ENCODE peak calls at places on chromosomes 2 and 18, in six cellular contexts. Q, C, E, S, T and J are unnamed samples. For H3K9me3, the result is how much of the 10 kb centered on the place peaks cover.

GRCh38 chr18:75210274-75211001 is at the start of gene TSHZ1:
- DNase-seq in Q (peak), C (no peak), E (peak), S (no peak), T (no peak), J (peak)

GRCh38 chr2:187573722-187574121 is 19.5 kb upstream of the TFPI start:
- DNase-seq in Q (no peak), C (no peak), E (no peak), S (no peak), T (no peak), J (no peak)

GRCh38 chr18:55034742-55035141 is 75.5 kb upstream of the CCDC68 start:
- DNase-seq in Q (no peak), C (no peak), E (no peak), S (no peak), T (no peak), J (no peak)

GRCh38 chr2:212381428-212382102 is 157.0 kb downstream of the ERBB4 start:
- DNase-seq in Q (no peak), C (no peak), E (no peak), S (no peak), T (no peak), J (no peak)

GRCh38 chr18:36830141-36830495 is 1.2 kb downstream of the KIAA1328 start:
- DNase-seq in Q (no peak), C (no peak), E (no peak), S (no peak), T (no peak), J (no peak)

GRCh38 chr2:214529021-214529420 is 118.2 kb downstream of the VWC2L start:
- DNase-seq in Q (no peak), C (no peak), E (no peak), S (no peak), T (no peak), J (no peak)

GRCh38 chr2:95374916-95375471 is 27.5 kb upstream of the FAHD2A start:
- DNase-seq in Q (peak), C (peak), E (peak), S (no peak), T (no peak), J (peak)

GRCh38 chr18:79738565-79739439 is 58.9 kb upstream of the KCNG2 start:
- DNase-seq in Q (peak), C (no peak), E (no peak), S (no peak), T (peak), J (no peak)

GRCh38 chr2:238459081-238459629 is 32.4 kb downstream of the ASB1 start:
- DNase-seq in Q (peak), C (no peak), E (peak), S (peak), T (peak), J (peak)

GRCh38 chr2:157182834-157183396 is 74.6 kb upstream of the GALNT5 start:
- DNase-seq in Q (peak), C (no peak), E (no peak), S (no peak), T (no peak), J (peak)

GRCh38 chr2:133602538-133602937 is 34.3 kb upstream of the NCKAP5 start:
- DNase-seq in Q (peak), C (no peak), E (no peak), S (no peak), T (no peak), J (peak)

DNA sequence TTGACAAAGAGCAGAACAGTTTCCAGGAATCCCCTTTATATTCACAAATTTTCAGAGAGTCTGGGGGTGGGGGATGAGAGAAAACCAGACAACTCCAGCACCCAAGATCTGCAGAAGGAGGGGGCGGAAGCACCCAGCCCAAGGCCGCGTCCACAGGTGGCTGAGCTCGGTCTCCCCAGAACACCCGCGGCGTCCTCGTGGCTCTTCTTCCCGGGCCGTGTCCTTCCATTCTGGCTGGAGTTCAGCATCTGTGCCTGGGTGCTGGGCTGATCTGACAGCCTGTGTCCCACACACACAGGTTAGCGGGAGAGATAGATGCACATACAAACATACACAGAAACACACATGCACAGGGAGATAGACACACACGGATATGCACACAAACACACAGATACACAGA is 455.8 kb upstream of the SALL3 start:
- DNase-seq in Q (no peak), C (no peak), E (no peak), S (no peak), T (no peak), J (no peak)
- H3K9me3 ChIP-seq in Q (under half), C (under half), E (under half), S (under half), T (under half), J (under half)

GRCh38 chr2:165471349-165471975 is 2.0 kb downstream of the CSRNP3 start:
- DNase-seq in Q (no peak), C (no peak), E (no peak), S (no peak), T (no peak), J (no peak)
- H3K4me3 ChIP-seq in Q (no peak), C (no peak), E (no peak), S (peak), T (no peak), J (no peak)

DNA sequence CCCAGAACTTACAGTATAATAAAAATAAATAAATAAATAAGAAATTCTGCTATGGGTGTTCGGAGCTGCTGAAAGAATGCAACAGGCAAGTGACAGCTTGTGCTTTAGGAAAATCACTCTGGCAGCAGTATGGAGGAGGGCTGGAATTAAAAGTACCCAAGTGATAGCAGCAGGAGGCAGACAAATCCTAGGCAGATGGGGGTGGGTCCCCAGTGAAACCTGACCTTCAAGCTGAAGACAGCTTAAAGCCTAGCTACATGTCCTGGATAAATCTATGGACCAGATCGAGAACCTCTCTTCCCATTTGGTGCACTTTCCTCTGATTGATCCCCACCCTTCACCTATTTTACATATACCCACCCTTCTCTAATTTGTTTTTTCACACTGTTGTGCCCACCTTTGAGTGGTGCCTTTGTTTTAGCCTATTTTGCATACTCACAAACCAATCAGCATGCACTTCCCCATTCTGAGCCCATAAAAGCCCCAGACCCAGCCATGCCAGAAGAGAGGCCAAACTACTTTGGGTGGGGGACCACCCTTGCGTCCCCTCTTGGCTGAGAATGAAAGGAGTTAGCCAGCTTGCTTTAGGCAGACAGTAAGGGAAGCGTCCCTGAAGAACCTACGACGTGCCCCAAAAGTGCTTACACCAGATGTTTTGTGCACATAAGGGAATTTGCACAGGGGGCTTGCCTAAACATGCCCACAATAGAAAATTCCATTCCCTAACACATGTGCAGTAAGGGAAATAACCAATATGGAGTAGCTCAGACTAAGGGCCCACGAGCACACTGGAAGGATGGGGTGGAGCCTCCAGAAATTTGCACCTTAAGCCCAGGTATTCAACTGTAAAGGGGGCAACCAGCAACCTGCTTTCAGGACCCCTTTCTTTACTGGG is 3.0 kb downstream of the METTL8 start:
- DNase-seq in Q (no peak), C (no peak), E (no peak), S (no peak), T (no peak), J (no peak)
- H3K9me3 ChIP-seq in Q (under half), C (under half), E (under half), S (under half), T (under half), J (under half)

GRCh38 chr2:218998414-218999002 is 5.3 kb upstream of the CRYBA2 start:
- DNase-seq in Q (no peak), C (no peak), E (no peak), S (no peak), T (no peak), J (no peak)

GRCh38 chr2:218995561-218995960 is 2.3 kb upstream of the CRYBA2 start:
- DNase-seq in Q (no peak), C (no peak), E (no peak), S (no peak), T (no peak), J (no peak)

GRCh38 chr2:218997730-218998129 is 4.5 kb upstream of the CRYBA2 start:
- DNase-seq in Q (no peak), C (no peak), E (no peak), S (no peak), T (no peak), J (no peak)

GRCh38 chr2:218996937-218997336 is 3.7 kb upstream of the CRYBA2 start:
- DNase-seq in Q (no peak), C (no peak), E (no peak), S (no peak), T (no peak), J (no peak)

DNA sequence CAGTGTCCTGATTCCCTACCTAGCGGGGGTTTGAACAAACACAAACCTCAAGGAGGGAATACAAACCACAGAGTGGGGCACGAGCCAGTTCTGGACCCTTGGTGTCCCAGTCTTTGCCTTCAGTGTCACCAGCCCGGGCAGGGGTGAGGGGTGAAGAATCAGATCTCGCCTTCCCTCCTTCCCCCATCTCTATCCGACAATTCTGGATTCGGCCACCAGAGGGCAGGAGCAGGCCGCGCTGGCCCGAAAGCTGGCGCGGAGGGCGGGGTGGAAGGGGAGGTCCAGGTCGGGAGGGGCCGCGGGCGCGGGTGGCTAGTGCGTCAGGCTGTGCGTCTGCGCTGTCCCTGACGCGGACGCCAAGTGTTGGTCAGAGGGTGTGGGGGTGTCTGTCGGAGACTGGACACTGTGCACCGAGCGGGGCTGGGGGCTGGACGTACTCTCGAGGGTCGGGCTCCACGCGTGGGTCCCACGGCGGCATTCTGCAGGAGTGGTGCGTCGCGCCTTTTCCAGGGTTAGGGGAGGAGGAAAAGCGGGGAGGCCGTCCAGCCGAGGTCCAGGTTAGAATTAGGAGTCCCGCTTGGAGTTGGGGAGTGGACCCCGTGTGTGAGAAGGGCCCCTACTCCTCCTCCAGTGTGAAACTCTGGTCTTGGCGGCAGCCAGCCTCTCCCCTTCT is 2.9 kb upstream of the CRYBA2 start:
- DNase-seq in Q (peak), C (peak), E (peak), S (peak), T (peak), J (peak)
- H3K4me3 ChIP-seq in Q (no peak), C (peak), E (peak), S (peak), T (no peak), J (peak)